ENCODE peak calls at places on chromosomes 7 and 10, in five cellular contexts. I is activated T-cell treated with anti-CD3 and anti-CD28 coated beads for 4 hours, M is HCT116, R is sigmoid colon, K is HFF-Myc. C is an unnamed sample.

GRCh38 chr7:127477285-127478039 is 85.0 kb upstream of the ZNF800 start:
- DNase-seq in M (no peak), I (no peak), R (no peak), K (no peak), C (no peak)

GRCh38 chr7:27459021-27459728 is 203.5 kb downstream of the HIBADH start:
- DNase-seq in I (no peak), M (no peak), R (peak), K (no peak), C (no peak)

GRCh38 chr10:128499486-128499885 is 373.3 kb upstream of the MKI67 start:
- DNase-seq in M (no peak), K (no peak), I (no peak), R (no peak), C (no peak)

GRCh38 chr7:130366561-130366960 is 13.7 kb upstream of the CPA1 start:
- DNase-seq in R (no peak), K (no peak), I (no peak), M (no peak), C (no peak)

GRCh38 chr7:66173856-66174255 is 31.3 kb upstream of the TPST1 start:
- DNase-seq in I (no peak), K (no peak), R (no peak), M (no peak), C (no peak)

GRCh38 chr10:31867646-31868045 is 61.0 kb downstream of the ARHGAP12 start:
- DNase-seq in I (no peak), K (no peak), M (no peak), R (no peak), C (no peak)

GRCh38 chr7:2295936-2296620 is 18.2 kb downstream of the SNX8 start:
- DNase-seq in R (no peak), M (no peak), I (no peak), K (no peak), C (no peak)

GRCh38 chr10:63005246-63005645 is 127.9 kb upstream of the NRBF2 start:
- DNase-seq in M (no peak), I (no peak), K (no peak), R (no peak), C (no peak)

GRCh38 chr7:50560865-50561351 is 4.3 kb downstream of the DDC start:
- DNase-seq in R (no peak), K (no peak), M (no peak), I (no peak), C (no peak)

GRCh38 chr10:43355749-43356371 is 15.6 kb upstream of the FXYD4 start:
- DNase-seq in K (no peak), M (peak), I (no peak), R (no peak), C (no peak)

C was measured in natural killer cell treated with Interleukin-12 subunit alpha and Interleukin-12 subunit beta and Interleukin-15 and Interleukin-18, amount 100 ng/mL, for 72 hours.